ENCODE peak calls at places on chromosomes 6 and 20, in ten cellular contexts. Z is AG04450, A is GM10248, N is GM04503, P is RPMI7951, Y is myocyte, M is T-helper 1 cell, T is progenitor cell of endocrine pancreas, X is neuronal stem cell, H is SW480. C is an unnamed sample.

GRCh38 chr6:38326837-38327236 is 312.9 kb downstream of the BTBD9 start:
- DNase-seq in Z (no peak), A (no peak), N (no peak), P (no peak), Y (no peak), M (no peak), T (no peak), X (no peak), H (no peak), C (no peak)

GRCh38 chr6:96522469-96523009 is 933 bp downstream of the UFL1 start:
- DNase-seq in Z (no peak), A (no peak), N (no peak), P (peak; percentile 27), Y (peak; percentile 26), M (no peak), T (no peak), X (no peak), H (peak; percentile 15), C (no peak)

GRCh38 chr6:142757827-142758226 is 187.1 kb downstream of the HIVEP2 start:
- DNase-seq in Z (no peak), A (no peak), N (no peak), P (no peak), Y (no peak), M (no peak), T (no peak), X (no peak), H (no peak), C (no peak)

GRCh38 chr20:52552181-52552872 is 360.7 kb upstream of the ZFP64 start:
- DNase-seq in Z (no peak), A (no peak), N (peak; percentile 26), P (peak; percentile 70), Y (peak; percentile 71), M (no peak), T (no peak), X (no peak), H (peak; percentile 29), C (no peak)

GRCh38 chr6:49269190-49269589 is 193.9 kb downstream of the MMUT start:
- DNase-seq in Z (no peak), A (no peak), N (no peak), P (peak; percentile 25), Y (no peak), M (no peak), T (no peak), X (no peak), H (no peak), C (no peak)

GRCh38 chr6:123747515-123747914 is 56.1 kb upstream of the NKAIN2 start:
- DNase-seq in Z (no peak), A (no peak), N (no peak), P (no peak), Y (no peak), M (no peak), T (no peak), X (no peak), H (no peak), C (no peak)

GRCh38 chr6:141677598-141678211 is 455.0 kb upstream of the GJE1 start:
- DNase-seq in Z (no peak), A (no peak), N (no peak), P (peak; percentile 39), Y (peak; percentile 66), M (no peak), T (no peak), X (peak; percentile 9), H (peak; percentile 20), C (no peak)

GRCh38 chr20:10309326-10309725 is 90.7 kb downstream of the SNAP25 start:
- DNase-seq in Z (peak; percentile 83), A (no peak), N (peak; percentile 87), P (peak; percentile 99), Y (no peak), M (no peak), T (no peak), X (no peak), H (peak; percentile 36), C (no peak)

GRCh38 chr6:82017316-82017715 is 230.2 kb downstream of the IBTK start:
- DNase-seq in Z (no peak), A (no peak), N (peak; percentile 87), P (peak; percentile 89), Y (peak; percentile 78), M (no peak), T (no peak), X (peak; percentile 15), H (peak; percentile 1), C (no peak)

GRCh38 chr6:88815491-88815890 is 147.9 kb downstream of the RNGTT start:
- DNase-seq in Z (no peak), A (no peak), N (no peak), P (no peak), Y (no peak), M (no peak), T (no peak), X (no peak), H (no peak), C (no peak)

GRCh38 chr20:43955244-43956191 is 40.9 kb downstream of the TOX2 start:
- DNase-seq in Z (peak; percentile 62), A (peak; percentile 57), N (peak; percentile 97), P (peak; percentile 100), Y (peak; percentile 74), M (no peak), T (no peak), X (no peak), H (peak; percentile 91), C (peak; percentile 50)

GRCh38 chr6:114092943-114093342 is 122.0 kb upstream of the HDAC2 start:
- DNase-seq in Z (no peak), A (no peak), N (no peak), P (no peak), Y (no peak), M (no peak), T (no peak), X (no peak), H (no peak), C (no peak)

GRCh38 chr6:118171852-118172251 is 264.8 kb downstream of the SLC35F1 start:
- DNase-seq in Z (no peak), A (no peak), N (no peak), P (no peak), Y (no peak), M (no peak), T (no peak), X (no peak), H (no peak), C (no peak)